ENCODE peak calls at places on chromosomes 6 and 20, in ten cellular contexts. W is adrenal gland, A is K562, J is prostate gland, L is ovary, N is uterus, O is tibial nerve, R is IMR-90, D is Peyer's patch, Y is body of pancreas. C is an unnamed sample.
A peak's percentile ranks its signal among the peaks of the same experiment; 100 is the strongest.

GRCh38 chr6:158506577-158506976 is 53.3 kb upstream of the TMEM181 start:
- DNase-seq in J (no peak), W (no peak), Y (no peak), N (no peak), O (no peak), L (no peak), D (no peak), A (peak; percentile 56), R (peak; percentile 7), C (no peak)

GRCh38 chr20:32972181-32973076 is 31.8 kb downstream of the SUN5 start:
- DNase-seq in N (no peak), O (no peak), L (no peak), R (no peak), J (no peak), A (no peak), D (peak; percentile 90), W (no peak), Y (peak; percentile 30), C (peak; percentile 18)

GRCh38 chr20:45578151-45578660 is 878 bp downstream of the WFDC8 start:
- DNase-seq in W (no peak), R (no peak), J (no peak), D (no peak), O (no peak), L (no peak), A (no peak), N (no peak), Y (no peak), C (no peak)

GRCh38 chr6:439681-440167 is 48.2 kb downstream of the IRF4 start:
- DNase-seq in W (no peak), R (no peak), L (no peak), J (no peak), Y (no peak), A (no peak), D (no peak), O (no peak), N (no peak), C (no peak)

GRCh38 chr6:80976336-80976735 is 776.1 kb downstream of the TENT5A start:
- DNase-seq in J (no peak), R (no peak), A (no peak), D (no peak), N (no peak), L (no peak), O (no peak), W (no peak), Y (no peak), C (no peak)

GRCh38 chr6:136323431-136324112 is 33.9 kb upstream of the BCLAF1 start:
- DNase-seq in D (no peak), O (no peak), J (no peak), N (peak; percentile 23), L (peak; percentile 50), Y (no peak), A (no peak), W (no peak), R (no peak), C (no peak)

GRCh38 chr6:96520851-96521115 is 823 bp upstream of the UFL1 start:
- DNase-seq in O (no peak), L (no peak), N (no peak), A (no peak), Y (no peak), D (no peak), J (no peak), R (no peak), W (no peak), C (no peak)

GRCh38 chr6:68046756-68047155 is 588.3 kb upstream of the ADGRB3 start:
- DNase-seq in D (no peak), R (no peak), A (no peak), N (no peak), J (no peak), W (no peak), O (no peak), L (no peak), Y (no peak), C (no peak)

GRCh38 chr6:90369651-90370050 is 73.0 kb upstream of the BACH2 start:
- DNase-seq in A (no peak), D (no peak), N (no peak), L (no peak), W (no peak), R (no peak), Y (no peak), O (no peak), J (no peak), C (no peak)

GRCh38 chr6:129181001-129181400 is 298.1 kb downstream of the LAMA2 start:
- DNase-seq in L (no peak), Y (no peak), W (no peak), J (no peak), D (no peak), N (no peak), O (no peak), R (no peak), A (no peak), C (no peak)

GRCh38 chr6:1024587-1024986 is 287.3 kb upstream of the FOXQ1 start:
- DNase-seq in D (no peak), R (peak; percentile 82), W (no peak), J (peak; percentile 84), L (no peak), N (no peak), O (no peak), Y (peak; percentile 17), A (no peak), C (no peak)

GRCh38 chr6:105900120-105900937 is 185.8 kb upstream of the PRDM1 start:
- DNase-seq in J (no peak), A (no peak), D (no peak), R (peak; percentile 91), W (no peak), N (no peak), O (no peak), Y (no peak), L (no peak), C (no peak)

GRCh38 chr20:23141450-23142161 is 55.5 kb upstream of the CD93 start:
- DNase-seq in O (no peak), D (no peak), L (peak; percentile 76), W (peak; percentile 54), A (no peak), N (no peak), J (no peak), Y (no peak), R (no peak), C (no peak)

GRCh38 chr6:110876170-110876773 is 1.7 kb downstream of the AMD1 start:
- DNase-seq in A (peak; percentile 73), W (peak; percentile 84), O (peak; percentile 83), R (peak; percentile 90), J (peak; percentile 86), D (peak; percentile 70), N (peak; percentile 82), L (peak; percentile 83), Y (peak; percentile 89), C (peak; percentile 33)

GRCh38 chr6:2988076-2988425 is 11.6 kb upstream of the NQO2 start:
- DNase-seq in N (no peak), L (no peak), A (no peak), O (no peak), W (no peak), D (no peak), Y (no peak), R (no peak), J (no peak), C (no peak)

GRCh38 chr20:39880890-39881289 is 808.1 kb downstream of the MAFB start:
- DNase-seq in N (no peak), L (no peak), R (no peak), J (no peak), D (no peak), O (no peak), A (no peak), W (no peak), Y (no peak), C (no peak)

GRCh38 chr6:9484091-9484490 is 930.8 kb downstream of the TFAP2A start:
- DNase-seq in R (no peak), J (no peak), L (no peak), A (no peak), N (no peak), Y (no peak), O (no peak), D (no peak), W (no peak), C (no peak)

GRCh38 chr6:69719602-69720193 is 77.1 kb downstream of the LMBRD1 start:
- DNase-seq in Y (peak; percentile 20), W (no peak), O (no peak), N (no peak), L (no peak), A (peak; percentile 8), D (no peak), R (peak; percentile 37), J (no peak), C (no peak)

GRCh38 chr6:38413097-38413800 is 226.5 kb downstream of the BTBD9 start:
- DNase-seq in J (no peak), R (no peak), Y (peak; percentile 39), N (peak; percentile 56), O (peak; percentile 13), L (no peak), D (no peak), W (no peak), A (no peak), C (no peak)
- H3K27me3 ChIP-seq in J (no peaks in the 10 kb centered on the region), R (no peaks in the 10 kb centered on the region), Y (no peaks in the 10 kb centered on the region), N (no peaks in the 10 kb centered on the region), O (no peaks in the 10 kb centered on the region), L (no peaks in the 10 kb centered on the region), D (no peaks in the 10 kb centered on the region), W (no peaks in the 10 kb centered on the region), A (peaks cover 3% of the 10 kb centered on the region), C (no peaks in the 10 kb centered on the region)

DNA sequence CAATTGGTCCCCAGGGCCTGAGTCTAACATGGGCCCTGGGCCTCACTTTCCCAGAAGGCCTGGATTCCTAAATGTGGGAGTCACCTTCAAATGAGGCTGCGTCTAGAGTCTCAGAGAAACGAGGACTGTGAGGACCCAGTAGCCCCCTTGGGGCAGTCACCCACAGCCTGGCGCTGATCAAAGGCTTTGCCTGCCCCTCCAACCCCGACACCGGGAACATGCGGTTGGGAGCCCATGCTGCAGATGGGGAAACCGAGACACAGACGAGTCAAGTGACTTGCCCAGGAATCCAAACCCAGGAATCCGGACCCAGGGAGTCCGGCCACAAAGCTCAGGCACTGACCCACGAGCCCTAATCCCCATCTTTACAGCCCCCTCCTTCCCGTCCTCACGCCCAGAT is 209.7 kb downstream of the PREX1 start:
- DNase-seq in J (no peak), W (no peak), R (no peak), O (no peak), L (peak; percentile 23), N (no peak), A (no peak), Y (no peak), D (no peak), C (no peak)
- TF ChIP-seq POLR2A in J (no peak), W (no peak), R (no peak), O (no peak), L (no peak), N (no peak), A (no peak), Y (no peak), D (no peak), C (no peak)

DNA sequence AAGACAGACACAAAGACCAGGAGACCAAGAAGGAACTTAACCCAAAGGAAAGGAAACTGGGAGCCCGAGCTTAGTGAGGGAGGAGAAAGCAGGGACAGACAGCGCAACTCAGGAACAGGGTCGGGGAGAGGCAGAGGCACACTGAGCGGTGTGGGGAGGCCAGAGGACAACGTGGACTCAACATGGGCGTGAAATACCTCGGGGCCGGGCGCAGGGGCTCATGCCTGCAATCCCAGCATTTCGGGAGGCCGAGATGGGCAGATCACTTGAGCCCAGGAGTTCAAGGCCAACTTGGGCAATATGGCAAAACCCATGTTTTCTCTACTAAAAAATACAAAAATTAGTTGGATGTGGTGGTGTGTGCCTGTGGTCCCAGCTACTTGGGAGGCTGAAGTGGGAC is 5.7 kb upstream of the RPS6KA2 start:
- DNase-seq in W (no peak), O (no peak), R (no peak), A (no peak), Y (no peak), J (no peak), L (no peak), N (no peak), D (no peak), C (no peak)
- H3K27ac ChIP-seq in W (no peak overlapping the region), O (no peak overlapping the region), R (no peak overlapping the region), A (no peak overlapping the region), Y (no peak overlapping the region), J (no peak overlapping the region), L (no peak overlapping the region), N (no peak overlapping the region), D (no peak overlapping the region), C (no peak overlapping the region)

GRCh38 chr6:35208419-35208818 is 5.3 kb upstream of the SCUBE3 start:
- DNase-seq in W (no peak), O (no peak), A (peak; percentile 41), Y (no peak), D (no peak), J (no peak), N (no peak), L (no peak), R (no peak), C (no peak)
- H3K27me3 ChIP-seq in W (peaks cover 3% of the 10 kb centered on the region), O (peaks cover 50% of the 10 kb centered on the region), A (peaks cover 39% of the 10 kb centered on the region), Y (peaks cover 5% of the 10 kb centered on the region), D (no peaks in the 10 kb centered on the region), J (no peaks in the 10 kb centered on the region), N (no peaks in the 10 kb centered on the region), L (no peaks in the 10 kb centered on the region), R (peaks cover 45% of the 10 kb centered on the region), C (no peaks in the 10 kb centered on the region)